ENCODE peak calls at places on chromosome 10, in eight cellular contexts. N, H, L, F, U, K, S and I are unnamed samples.
A peak's percentile ranks its signal among the peaks of the same experiment; 100 is the strongest.

GRCh38 chr10:103540722-103541121 is 47.2 kb downstream of the NEURL1 start:
- DNase-seq in N (no peak), H (no peak), L (no peak), F (no peak), U (peak; percentile 40), K (no peak), S (peak; percentile 45), I (peak; percentile 12)

GRCh38 chr10:16952010-16952550 is 134.9 kb upstream of the RSU1 start:
- DNase-seq in N (no peak), H (no peak), L (no peak), F (no peak), U (no peak), K (no peak), S (no peak), I (no peak)

GRCh38 chr10:42801135-42801534 is 18.5 kb downstream of the BMS1 start:
- DNase-seq in N (no peak), H (no peak), L (no peak), F (no peak), U (no peak), K (no peak), S (no peak), I (no peak)

GRCh38 chr10:24958701-24959392 is 6.4 kb upstream of the PRTFDC1 start:
- DNase-seq in N (peak; percentile 28), H (peak; percentile 56), L (peak; percentile 82), F (peak; percentile 54), U (no peak), K (no peak), S (no peak), I (no peak)

GRCh38 chr10:94206176-94206575 is 156.6 kb downstream of the NOC3L start:
- DNase-seq in N (no peak), H (no peak), L (no peak), F (no peak), U (no peak), K (no peak), S (no peak), I (no peak)

GRCh38 chr10:51700228-51700835 is 937 bp upstream of the CSTF2T start:
- DNase-seq in N (no peak), H (peak; percentile 11), L (no peak), F (peak; percentile 40), U (no peak), K (peak; percentile 34), S (no peak), I (peak; percentile 8)

GRCh38 chr10:6322805-6323204 is 120.1 kb downstream of the PFKFB3 start:
- DNase-seq in N (no peak), H (no peak), L (no peak), F (no peak), U (no peak), K (no peak), S (no peak), I (no peak)

GRCh38 chr10:58017719-58018367 is 249.9 kb downstream of the IPMK start:
- DNase-seq in N (no peak), H (no peak), L (no peak), F (peak; percentile 45), U (no peak), K (no peak), S (peak; percentile 84), I (peak; percentile 25)

GRCh38 chr10:27861781-27862180 is 116.2 kb upstream of the MKX start:
- DNase-seq in N (no peak), H (no peak), L (no peak), F (no peak), U (no peak), K (no peak), S (no peak), I (no peak)

GRCh38 chr10:13585195-13585751 is 1.5 kb upstream of the PRPF18 start:
- DNase-seq in N (no peak), H (no peak), L (no peak), F (no peak), U (no peak), K (no peak), S (no peak), I (no peak)

GRCh38 chr10:13585943-13586342 is 822 bp upstream of the PRPF18 start:
- DNase-seq in N (no peak), H (no peak), L (no peak), F (no peak), U (no peak), K (no peak), S (no peak), I (no peak)

GRCh38 chr10:13587367-13587766 is 602 bp downstream of the PRPF18 start:
- DNase-seq in N (no peak), H (no peak), L (no peak), F (no peak), U (no peak), K (no peak), S (no peak), I (peak; percentile 9)

GRCh38 chr10:13589316-13589715 is 2.6 kb downstream of the PRPF18 start:
- DNase-seq in N (no peak), H (no peak), L (no peak), F (no peak), U (no peak), K (no peak), S (no peak), I (no peak)

GRCh38 chr10:13586676-13587355 is at the start of gene PRPF18:
- DNase-seq in N (peak; percentile 90), H (peak; percentile 86), L (peak; percentile 95), F (peak; percentile 94), U (peak; percentile 98), K (peak; percentile 95), S (peak; percentile 96), I (peak; percentile 85)
- TF ChIP-seq POLR2A in N (no peak), H (peak; percentile 31), L (no peak), F (peak; percentile 38), U (no peak), K (no peak), S (peak; percentile 63), I (peak; percentile 64)

GRCh38 chr10:49562893-49563292 is 24.0 kb upstream of the ERCC6 start:
- DNase-seq in N (no peak), H (no peak), L (no peak), F (no peak), U (no peak), K (no peak), S (no peak), I (no peak)
- TF ChIP-seq POLR2A in N (no peak), H (no peak), L (no peak), F (no peak), U (no peak), K (no peak), S (no peak), I (no peak)

GRCh38 chr10:112771733-112772132 is 178.3 kb upstream of the TCF7L2 start:
- DNase-seq in N (no peak), H (no peak), L (no peak), F (no peak), U (no peak), K (no peak), S (no peak), I (no peak)

GRCh38 chr10:112767156-112767555 is 182.9 kb upstream of the TCF7L2 start:
- DNase-seq in N (no peak), H (no peak), L (no peak), F (no peak), U (no peak), K (no peak), S (no peak), I (no peak)

GRCh38 chr10:112766636-112767035 is 183.4 kb upstream of the TCF7L2 start:
- DNase-seq in N (no peak), H (no peak), L (no peak), F (no peak), U (no peak), K (no peak), S (no peak), I (no peak)

GRCh38 chr10:112768121-112768520 is 181.9 kb upstream of the TCF7L2 start:
- DNase-seq in N (no peak), H (no peak), L (no peak), F (no peak), U (no peak), K (no peak), S (no peak), I (no peak)

GRCh38 chr10:112769611-112770370 is 180.3 kb upstream of the TCF7L2 start:
- DNase-seq in N (no peak), H (no peak), L (no peak), F (no peak), U (no peak), K (no peak), S (no peak), I (no peak)
- TF ChIP-seq POLR2A in N (no peak), H (no peak), L (no peak), F (no peak), U (no peak), K (no peak), S (no peak), I (no peak)

GRCh38 chr10:96548589-96548988 is 34.9 kb upstream of the TLL2 start:
- DNase-seq in N (no peak), H (no peak), L (no peak), F (no peak), U (no peak), K (peak; percentile 36), S (no peak), I (no peak)
- TF ChIP-seq POLR2A in N (no peak), H (no peak), L (no peak), F (no peak), U (no peak), K (no peak), S (no peak), I (no peak)

DNA sequence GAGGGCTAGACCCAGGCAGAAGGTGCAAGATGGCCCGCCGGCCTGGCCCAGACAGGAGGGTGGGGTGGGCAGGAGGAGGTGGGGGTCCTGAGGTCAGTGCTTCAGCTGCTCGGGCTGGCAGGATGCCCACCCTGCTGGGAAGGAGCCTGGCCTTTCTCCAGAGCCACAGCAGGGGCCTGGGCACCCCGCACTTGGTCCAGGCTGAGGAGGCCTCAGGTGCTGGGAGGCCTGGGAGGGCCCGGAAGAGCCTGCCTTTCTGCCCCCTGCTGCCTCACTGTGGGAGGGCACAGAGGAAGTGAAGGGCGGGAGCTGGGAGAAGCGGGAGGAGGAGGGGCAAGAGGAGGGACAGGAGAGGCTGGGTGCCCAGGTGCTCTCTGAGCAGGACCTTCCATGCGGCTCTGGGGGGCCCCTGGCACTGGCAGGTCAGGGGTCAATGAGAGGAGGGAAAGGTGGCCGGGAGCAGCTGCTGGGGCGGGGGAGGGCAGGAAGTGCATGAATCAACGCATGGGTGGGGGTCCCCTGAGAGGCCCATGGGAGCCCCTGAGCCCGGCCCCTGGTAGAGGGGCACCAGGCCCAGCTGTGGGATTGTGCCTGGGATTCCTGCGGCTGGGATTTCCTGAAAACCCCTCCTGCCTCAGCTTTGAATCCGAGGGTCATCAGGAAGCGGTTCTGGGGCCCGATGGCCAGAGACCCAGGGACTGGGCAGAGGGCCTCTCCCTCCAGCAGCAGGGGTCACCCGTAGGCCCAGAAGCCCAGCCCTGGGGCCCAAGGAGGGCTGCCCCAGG is 49.9 kb downstream of the PWWP2B start:
- DNase-seq in N (no peak), H (no peak), L (no peak), F (peak; percentile 72), U (no peak), K (peak; percentile 68), S (peak; percentile 87), I (peak; percentile 40)
- TF ChIP-seq POLR2A in N (no peak), H (no peak), L (peak; percentile 43), F (no peak), U (no peak), K (no peak), S (peak; percentile 5), I (no peak)

GRCh38 chr10:97676770-97677581 is 10.1 kb downstream of the AVPI1 start:
- DNase-seq in N (no peak), H (no peak), L (no peak), F (no peak), U (no peak), K (no peak), S (peak; percentile 77), I (peak; percentile 53)
- TF ChIP-seq POLR2A in N (no peak), H (no peak), L (no peak), F (no peak), U (no peak), K (no peak), S (no peak), I (no peak)

GRCh38 chr10:35194906-35195305 is 68.3 kb downstream of the CREM start:
- DNase-seq in N (no peak), H (no peak), L (no peak), F (no peak), U (no peak), K (no peak), S (peak; percentile 79), I (no peak)
- TF ChIP-seq POLR2A in N (no peak), H (no peak), L (no peak), F (no peak), U (no peak), K (no peak), S (no peak), I (no peak)